ENCODE peak calls at places on chromosome 11, in seven cellular contexts. Y is IMR-90, V is mesendoderm, K is H1, Q is neuronal stem cell, G is H9, O is trophoblast cell. Z is an unnamed sample.

GRCh38 chr11:64028398-64029115 is 7.2 kb upstream of the FLRT1 start:
- DNase-seq in O (no peak), V (peak), Q (peak), Y (no peak), K (peak), G (peak), Z (peak)

GRCh38 chr11:15113381-15113780 is 1.3 kb upstream of the INSC start:
- DNase-seq in K (no peak), G (no peak), Q (no peak), Y (no peak), O (no peak), V (no peak), Z (no peak)

GRCh38 chr11:100738701-100739100 is 51.6 kb downstream of the ARHGAP42 start:
- DNase-seq in O (no peak), K (no peak), V (no peak), Y (no peak), Q (no peak), G (no peak), Z (no peak)

GRCh38 chr11:12556788-12557384 is 117.3 kb upstream of the TEAD1 start:
- DNase-seq in O (no peak), Y (peak), Q (peak), K (peak), V (peak), G (peak), Z (peak)

GRCh38 chr11:111450480-111451320 is 61.5 kb downstream of the BTG4 start:
- DNase-seq in Q (no peak), Y (peak), O (no peak), V (no peak), K (no peak), G (no peak), Z (no peak)

GRCh38 chr11:118098996-118099837 is 12.5 kb upstream of the SMIM35 start:
- DNase-seq in Q (no peak), K (peak), Y (no peak), O (no peak), G (peak), V (peak), Z (no peak)

GRCh38 chr11:14386895-14387480 is 28.0 kb upstream of the RRAS2 start:
- DNase-seq in O (peak), Q (peak), V (peak), Y (peak), G (peak), K (peak), Z (peak)

GRCh38 chr11:95711162-95711944 is 78.2 kb downstream of the FAM76B start:
- DNase-seq in Y (peak), K (no peak), V (no peak), Q (no peak), O (no peak), G (no peak), Z (no peak)

GRCh38 chr11:67441082-67441683 is 2.1 kb downstream of the CORO1B start:
- DNase-seq in Q (no peak), G (no peak), V (no peak), O (no peak), Y (no peak), K (no peak), Z (no peak)

GRCh38 chr11:92752122-92752521 is 217.3 kb upstream of the MTNR1B start:
- DNase-seq in O (no peak), G (no peak), K (no peak), Q (no peak), V (no peak), Y (no peak), Z (no peak)

GRCh38 chr11:64348611-64349387 is 8.8 kb downstream of the CCDC88B start:
- DNase-seq in K (no peak), V (peak), Q (no peak), Y (no peak), G (no peak), O (no peak), Z (no peak)

GRCh38 chr11:114082415-114082748 is 22.9 kb downstream of the ZBTB16 start:
- DNase-seq in Q (no peak), G (no peak), V (no peak), O (no peak), K (no peak), Y (no peak), Z (peak)

GRCh38 chr11:122791836-122792235 is 46.5 kb upstream of the CRTAM start:
- DNase-seq in V (no peak), G (no peak), Q (no peak), K (no peak), O (peak), Y (peak), Z (peak)

GRCh38 chr11:113952588-113952987 is 22.3 kb upstream of the HTR3A start:
- DNase-seq in Y (no peak), G (no peak), K (no peak), V (no peak), O (no peak), Q (no peak), Z (no peak)

GRCh38 chr11:134483291-134483690 is 71.2 kb upstream of the B3GAT1 start:
- DNase-seq in Y (no peak), O (no peak), Q (no peak), G (peak), K (no peak), V (no peak), Z (no peak)

GRCh38 chr11:6988506-6988905 is 31.6 kb downstream of the ZNF214 start:
- DNase-seq in Y (peak), O (no peak), V (no peak), Q (no peak), K (no peak), G (no peak), Z (no peak)

GRCh38 chr11:78657441-78657840 is 82.8 kb upstream of the NARS2 start:
- DNase-seq in Q (no peak), G (no peak), K (peak), V (no peak), Y (no peak), O (no peak), Z (no peak)

GRCh38 chr11:27720277-27720830 is 20.1 kb upstream of the BDNF start:
- DNase-seq in Q (peak), V (peak), G (peak), Y (peak), K (peak), O (no peak), Z (peak)

GRCh38 chr11:19380375-19380774 is 139.6 kb upstream of the E2F8 start:
- DNase-seq in G (no peak), Q (no peak), Y (peak), V (peak), K (no peak), O (peak), Z (peak)

GRCh38 chr11:19378814-19379213 is 138.1 kb upstream of the E2F8 start:
- DNase-seq in Q (no peak), O (no peak), Y (no peak), G (no peak), K (no peak), V (no peak), Z (no peak)

GRCh38 chr11:19379465-19379864 is 138.7 kb upstream of the E2F8 start:
- DNase-seq in V (peak), Y (peak), Q (no peak), G (no peak), K (no peak), O (peak), Z (no peak)

GRCh38 chr11:19374189-19374588 is 133.4 kb upstream of the E2F8 start:
- DNase-seq in G (no peak), Q (no peak), O (peak), V (no peak), Y (peak), K (no peak), Z (peak)

GRCh38 chr11:19377855-19378254 is 137.1 kb upstream of the E2F8 start:
- DNase-seq in Q (no peak), K (no peak), V (no peak), O (no peak), G (no peak), Y (no peak), Z (no peak)
- H2BK120ac ChIP-seq in Q (no peak), K (no peak), V (no peak), O (no peak), G (no peak), Y (no peak), Z (peak)

GRCh38 chr11:61602775-61603569 is 22.1 kb upstream of the SYT7 start:
- DNase-seq in O (peak), K (no peak), V (no peak), Q (no peak), Y (peak), G (no peak), Z (peak)

GRCh38 chr11:61598383-61598782 is 17.5 kb upstream of the SYT7 start:
- DNase-seq in O (no peak), Q (no peak), G (no peak), K (no peak), V (no peak), Y (no peak), Z (no peak)

GRCh38 chr11:61601512-61601911 is 20.6 kb upstream of the SYT7 start:
- DNase-seq in Y (no peak), G (no peak), Q (no peak), V (no peak), K (no peak), O (no peak), Z (no peak)

GRCh38 chr11:61598886-61599868 is 18.3 kb upstream of the SYT7 start:
- DNase-seq in Y (peak), O (no peak), G (peak), V (peak), Q (no peak), K (peak), Z (peak)

DNA sequence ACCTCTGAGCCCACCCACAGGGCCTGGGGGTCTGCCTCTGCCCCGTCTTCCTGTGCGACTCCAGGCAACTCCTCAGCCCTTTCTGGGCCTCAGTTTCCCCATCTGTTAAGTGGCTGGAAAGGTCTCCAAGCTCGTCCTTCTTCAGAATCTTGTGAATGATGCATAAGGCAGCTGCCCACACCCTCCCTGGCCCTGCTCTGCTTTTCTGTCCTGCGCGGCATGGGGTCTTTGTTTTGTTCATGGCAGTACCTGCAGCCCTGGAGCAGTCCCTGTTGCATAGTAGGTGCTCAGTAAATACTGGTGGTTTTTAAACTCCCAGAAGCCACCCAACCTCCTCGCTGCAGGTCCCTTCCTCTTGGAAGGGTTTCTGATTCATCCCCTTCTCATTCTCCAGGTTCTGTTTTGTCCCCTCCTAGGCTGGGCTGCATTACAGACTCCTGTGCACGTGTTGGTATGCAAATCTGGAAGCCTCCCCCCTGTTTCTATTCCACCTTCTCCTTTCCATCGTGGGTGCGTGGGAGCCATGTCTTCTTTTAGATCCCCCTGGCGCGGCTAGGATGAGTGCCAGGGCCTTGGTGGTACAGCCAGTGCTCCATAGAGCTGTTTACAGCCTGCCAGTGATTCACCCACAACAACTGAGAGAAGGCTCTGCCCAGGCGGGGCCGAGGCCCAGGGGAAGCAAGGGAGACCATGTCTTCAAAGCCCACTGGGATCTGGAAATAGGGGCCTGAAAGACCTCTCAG is 19.3 kb upstream of the SYT7 start:
- DNase-seq in V (no peak), O (no peak), Q (no peak), K (peak), Y (no peak), G (no peak), Z (no peak)
- H3K4me2 ChIP-seq in V (no peak), O (no peak), Q (no peak), K (peak), Y (no peak), G (no peak), Z (no peak)

GRCh38 chr11:108797578-108798100 is 132.8 kb downstream of the DDX10 start:
- DNase-seq in K (no peak), O (no peak), V (no peak), Y (no peak), Q (no peak), G (no peak), Z (no peak)

GRCh38 chr11:108807262-108807661 is 142.4 kb downstream of the DDX10 start:
- DNase-seq in V (no peak), O (no peak), Y (no peak), G (no peak), K (no peak), Q (no peak), Z (no peak)

GRCh38 chr11:108805030-108805429 is 140.2 kb downstream of the DDX10 start:
- DNase-seq in Q (no peak), V (no peak), O (no peak), G (no peak), Y (no peak), K (no peak), Z (no peak)

GRCh38 chr11:108803781-108804180 is 138.9 kb downstream of the DDX10 start:
- DNase-seq in V (no peak), G (no peak), O (no peak), K (no peak), Q (no peak), Y (peak), Z (no peak)

GRCh38 chr11:108802492-108802891 is 137.6 kb downstream of the DDX10 start:
- DNase-seq in V (no peak), Q (no peak), Y (no peak), G (no peak), O (no peak), K (no peak), Z (no peak)
- H3K9ac ChIP-seq in V (no peak), Q (no peak), Y (no peak), G (no peak), O (no peak), K (no peak), Z (no peak)

GRCh38 chr11:18135308-18135707 is 2.9 kb downstream of the MRGPRX3 start:
- DNase-seq in Q (no peak), V (peak), K (no peak), G (peak), O (no peak), Y (no peak), Z (no peak)

GRCh38 chr11:18137186-18137800 is 4.9 kb downstream of the MRGPRX3 start:
- DNase-seq in O (no peak), K (no peak), V (no peak), Q (no peak), G (no peak), Y (no peak), Z (no peak)

DNA sequence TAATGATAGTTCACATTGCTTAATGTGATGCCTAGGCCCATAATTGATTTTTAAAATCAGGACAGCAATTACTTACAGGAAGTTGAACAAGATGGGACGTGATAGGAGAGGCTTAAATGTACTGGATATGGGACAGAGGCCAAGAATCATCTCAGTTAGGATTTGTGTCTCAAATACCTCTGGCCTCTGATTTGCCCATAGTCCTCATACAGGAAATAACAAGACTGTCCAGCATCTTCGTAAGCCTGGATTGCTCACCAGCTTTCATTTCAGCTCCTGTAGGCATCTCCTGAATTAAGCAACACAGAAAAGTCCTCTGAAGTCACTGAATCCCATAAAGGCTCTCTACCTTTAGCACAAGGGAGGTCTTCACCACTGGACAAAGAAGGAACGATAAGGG is at the start of gene MRGPRX3:
- DNase-seq in Y (no peak), V (no peak), K (no peak), O (no peak), Q (no peak), G (no peak), Z (no peak)
- H2BK120ac ChIP-seq in Y (no peak), V (no peak), K (no peak), O (no peak), Q (no peak), G (no peak), Z (no peak)

DNA sequence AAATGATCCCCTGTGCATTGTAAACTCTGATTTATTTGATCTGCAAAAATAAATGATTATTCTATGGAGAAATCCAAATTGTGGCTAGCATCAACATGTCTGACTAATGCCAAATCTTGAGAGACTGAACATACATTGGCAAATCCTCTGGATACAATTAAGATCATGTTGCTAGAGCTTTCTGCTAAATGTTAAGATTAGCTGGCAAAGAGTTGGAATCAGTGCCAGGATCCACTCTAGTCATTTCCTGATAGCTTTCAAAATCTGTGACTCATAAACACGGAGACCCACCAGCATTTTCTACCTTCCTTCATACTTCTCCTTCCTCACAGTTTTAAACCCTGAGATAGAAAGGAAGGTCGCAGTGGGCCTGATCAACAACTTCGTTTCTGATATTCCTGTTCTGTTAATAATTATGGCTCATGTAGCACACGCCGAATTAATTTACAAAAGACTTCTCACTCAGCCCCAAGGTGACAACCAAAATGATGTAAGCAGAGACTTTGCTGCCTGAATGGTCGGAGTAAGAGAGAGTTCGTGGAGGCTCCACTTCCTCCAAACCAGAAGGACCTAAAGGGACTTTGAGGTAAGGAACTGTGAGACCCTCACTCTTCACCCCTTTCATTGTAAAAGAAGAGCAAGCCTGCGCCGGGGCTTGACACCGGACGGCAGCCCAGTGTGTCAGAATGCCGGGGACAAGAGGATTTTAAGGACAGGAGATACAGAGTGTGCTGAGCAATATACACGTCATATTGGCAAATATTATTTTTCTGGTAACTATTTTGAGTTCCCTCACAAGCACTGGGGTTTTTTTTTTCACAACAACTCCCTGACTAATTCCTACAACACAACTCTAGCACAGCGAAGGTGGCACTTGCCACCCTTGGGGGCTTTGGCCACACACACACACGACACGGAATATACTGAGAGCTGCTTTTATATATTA is 42.0 kb downstream of the SERPINH1 start:
- DNase-seq in O (no peak), Q (no peak), V (no peak), K (no peak), Y (peak), G (no peak), Z (peak)
- H3K4me2 ChIP-seq in O (no peak), Q (no peak), V (no peak), K (no peak), Y (peak), G (no peak), Z (no peak)

GRCh38 chr11:36109850-36110606 is 166.2 kb downstream of the LDLRAD3 start:
- DNase-seq in K (no peak), Y (no peak), O (no peak), G (peak), Q (peak), V (peak), Z (no peak)
- H3K9ac ChIP-seq in K (no peak), Y (no peak), O (no peak), G (peak), Q (no peak), V (peak), Z (no peak)

GRCh38 chr11:74429205-74429604 is 31.0 kb upstream of the PGM2L1 start:
- DNase-seq in Y (no peak), V (no peak), O (no peak), K (no peak), G (no peak), Q (no peak), Z (no peak)
- H2BK120ac ChIP-seq in Y (no peak), V (no peak), O (no peak), K (no peak), G (no peak), Q (no peak), Z (no peak)

DNA sequence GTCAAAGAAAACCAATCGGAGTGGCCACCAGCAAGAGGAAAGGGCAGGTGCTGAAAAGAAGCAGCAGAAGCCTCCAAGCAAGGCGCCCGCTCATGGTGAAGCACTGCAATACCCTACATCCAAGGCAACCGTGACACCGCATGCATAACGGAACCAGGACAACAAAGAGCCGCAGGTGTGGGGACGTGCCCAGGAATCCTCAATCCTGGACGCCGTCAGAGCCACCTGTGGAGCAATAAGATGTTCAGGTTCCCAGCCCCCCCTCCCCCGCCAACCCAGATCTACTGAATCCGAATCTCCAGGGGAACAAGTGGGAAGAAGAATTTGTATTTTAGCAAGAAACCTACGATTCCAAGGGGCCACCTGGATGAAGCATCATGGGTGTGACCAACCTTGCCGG is 70.8 kb downstream of the SHANK2 start:
- DNase-seq in Q (no peak), O (no peak), V (no peak), Y (no peak), G (peak), K (no peak), Z (no peak)
- H3K4me2 ChIP-seq in Q (no peak), O (no peak), V (no peak), Y (no peak), G (no peak), K (no peak), Z (no peak)

DNA sequence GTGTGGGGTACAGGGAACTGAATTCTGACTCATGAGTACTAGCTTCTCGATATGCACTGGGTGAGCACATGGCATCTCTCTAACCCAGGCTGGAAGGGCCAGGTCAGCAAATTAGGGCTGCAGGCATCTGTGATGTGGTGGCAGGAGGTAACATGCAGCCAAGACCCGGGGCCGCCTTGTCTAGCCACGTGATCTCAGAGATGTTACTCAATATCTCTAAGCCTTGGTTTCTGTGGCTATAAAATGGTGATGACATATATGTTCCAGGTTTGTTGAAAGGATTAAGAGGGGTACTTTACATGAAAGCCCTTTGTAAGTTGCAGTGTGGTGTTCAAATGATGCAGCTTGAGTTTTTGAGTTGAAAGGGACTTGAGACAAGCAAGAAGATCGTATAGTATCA is 3.2 kb downstream of the ST14 start:
- DNase-seq in Q (no peak), O (no peak), Y (no peak), G (no peak), K (no peak), V (no peak), Z (peak)
- H3K9ac ChIP-seq in Q (no peak), O (no peak), Y (no peak), G (no peak), K (no peak), V (no peak), Z (no peak)